ENCODE peak calls at places on chromosome 9, in eight cellular contexts. One of them, this sample, is unnamed.

GRCh38 chr9:221989-222776 is 7.5 kb downstream of the DOCK8 start:
- DNase-seq in choroid plexus epithelial cell: no peak
- DNase-seq in epithelial cell of proximal tubule: no peak
- DNase-seq in A549: no peak
- DNase-seq in endothelial cell: no peak
- DNase-seq in B cell: no peak
- DNase-seq in AG04450: no peak
- DNase-seq in epithelial cell of esophagus: no peak
- DNase-seq in this sample: no peak

GRCh38 chr9:132026932-132027585 is 52.6 kb downstream of the MED27 start:
- DNase-seq in epithelial cell of esophagus: peak; percentile 95
- DNase-seq in A549: no peak
- DNase-seq in epithelial cell of proximal tubule: no peak
- DNase-seq in endothelial cell: no peak
- DNase-seq in AG04450: peak; percentile 39
- DNase-seq in choroid plexus epithelial cell: peak; percentile 67
- DNase-seq in B cell: no peak
- DNase-seq in this sample: no peak

GRCh38 chr9:110995511-110996340 is 42.5 kb downstream of the LPAR1 start:
- DNase-seq in A549: no peak
- DNase-seq in choroid plexus epithelial cell: peak; percentile 75
- DNase-seq in epithelial cell of proximal tubule: no peak
- DNase-seq in epithelial cell of esophagus: no peak
- DNase-seq in endothelial cell: no peak
- DNase-seq in AG04450: no peak
- DNase-seq in B cell: no peak
- DNase-seq in this sample: no peak

GRCh38 chr9:109974143-109974917 is 194.3 kb downstream of the PALM2AKAP2 start:
- DNase-seq in AG04450: no peak
- DNase-seq in choroid plexus epithelial cell: no peak
- DNase-seq in epithelial cell of esophagus: no peak
- DNase-seq in endothelial cell: no peak
- DNase-seq in B cell: peak; percentile 84
- DNase-seq in A549: no peak
- DNase-seq in epithelial cell of proximal tubule: no peak
- DNase-seq in this sample: no peak

GRCh38 chr9:133127340-133127981 is 6.4 kb upstream of the RALGDS start:
- DNase-seq in A549: no peak
- DNase-seq in choroid plexus epithelial cell: no peak
- DNase-seq in epithelial cell of proximal tubule: no peak
- DNase-seq in endothelial cell: no peak
- DNase-seq in B cell: no peak
- DNase-seq in epithelial cell of esophagus: peak; percentile 96
- DNase-seq in AG04450: no peak
- DNase-seq in this sample: no peak

GRCh38 chr9:135302329-135303279 is 177.0 kb upstream of the PPP1R26 start:
- DNase-seq in epithelial cell of proximal tubule: no peak
- DNase-seq in A549: no peak
- DNase-seq in epithelial cell of esophagus: no peak
- DNase-seq in choroid plexus epithelial cell: no peak
- DNase-seq in B cell: no peak
- DNase-seq in endothelial cell: no peak
- DNase-seq in AG04450: no peak
- DNase-seq in this sample: no peak

GRCh38 chr9:137308102-137308619 is 6.1 kb upstream of the NRARP start:
- DNase-seq in A549: peak; percentile 22
- DNase-seq in AG04450: no peak
- DNase-seq in epithelial cell of proximal tubule: no peak
- DNase-seq in epithelial cell of esophagus: no peak
- DNase-seq in choroid plexus epithelial cell: no peak
- DNase-seq in endothelial cell: no peak
- DNase-seq in B cell: peak; percentile 13
- DNase-seq in this sample: no peak

GRCh38 chr9:8718121-8718725 is 918.6 kb upstream of the DMAC1 start:
- DNase-seq in endothelial cell: no peak
- DNase-seq in epithelial cell of esophagus: peak; percentile 0
- DNase-seq in AG04450: peak; percentile 0
- DNase-seq in B cell: no peak
- DNase-seq in A549: no peak
- DNase-seq in epithelial cell of proximal tubule: no peak
- DNase-seq in choroid plexus epithelial cell: peak; percentile 63
- DNase-seq in this sample: no peak

GRCh38 chr9:95415158-95415557 is 97.6 kb upstream of the FANCC start:
- DNase-seq in A549: peak; percentile 34
- DNase-seq in epithelial cell of proximal tubule: no peak
- DNase-seq in endothelial cell: no peak
- DNase-seq in epithelial cell of esophagus: no peak
- DNase-seq in AG04450: peak; percentile 34
- DNase-seq in choroid plexus epithelial cell: no peak
- DNase-seq in B cell: no peak
- DNase-seq in this sample: no peak

GRCh38 chr9:1008256-1008655 is 31.8 kb downstream of the DMRT3 start:
- DNase-seq in endothelial cell: no peak
- DNase-seq in choroid plexus epithelial cell: peak; percentile 3
- DNase-seq in B cell: no peak
- DNase-seq in A549: no peak
- DNase-seq in epithelial cell of esophagus: peak; percentile 67
- DNase-seq in AG04450: no peak
- DNase-seq in epithelial cell of proximal tubule: no peak
- DNase-seq in this sample: no peak

GRCh38 chr9:137745541-137745991 is 126.8 kb downstream of the EHMT1 start:
- DNase-seq in epithelial cell of proximal tubule: no peak
- DNase-seq in AG04450: no peak
- DNase-seq in B cell: peak; percentile 85
- DNase-seq in endothelial cell: no peak
- DNase-seq in A549: peak; percentile 58
- DNase-seq in epithelial cell of esophagus: peak; percentile 58
- DNase-seq in choroid plexus epithelial cell: peak; percentile 72
- DNase-seq in this sample: no peak

GRCh38 chr9:123278361-123278760 is 10.0 kb upstream of the STRBP start:
- DNase-seq in choroid plexus epithelial cell: no peak
- DNase-seq in AG04450: no peak
- DNase-seq in epithelial cell of esophagus: no peak
- DNase-seq in B cell: no peak
- DNase-seq in endothelial cell: no peak
- DNase-seq in epithelial cell of proximal tubule: no peak
- DNase-seq in A549: no peak
- DNase-seq in this sample: no peak

GRCh38 chr9:25261445-25261844 is 416.8 kb downstream of the TUSC1 start:
- DNase-seq in epithelial cell of proximal tubule: no peak
- DNase-seq in A549: no peak
- DNase-seq in epithelial cell of esophagus: no peak
- DNase-seq in choroid plexus epithelial cell: no peak
- DNase-seq in AG04450: no peak
- DNase-seq in endothelial cell: no peak
- DNase-seq in B cell: no peak
- DNase-seq in this sample: no peak
- TF ChIP-seq CTCF in epithelial cell of proximal tubule: peak; percentile 54
- TF ChIP-seq CTCF in A549: no peak
- TF ChIP-seq CTCF in epithelial cell of esophagus: no peak
- TF ChIP-seq CTCF in choroid plexus epithelial cell: no peak
- TF ChIP-seq CTCF in AG04450: no peak
- TF ChIP-seq CTCF in endothelial cell: no peak
- TF ChIP-seq CTCF in B cell: no peak
- TF ChIP-seq CTCF in this sample: no peak

GRCh38 chr9:112885324-112885723 is 5.4 kb downstream of the SLC46A2 start:
- DNase-seq in epithelial cell of proximal tubule: no peak
- DNase-seq in choroid plexus epithelial cell: no peak
- DNase-seq in A549: no peak
- DNase-seq in epithelial cell of esophagus: no peak
- DNase-seq in B cell: no peak
- DNase-seq in endothelial cell: no peak
- DNase-seq in AG04450: no peak
- DNase-seq in this sample: no peak

GRCh38 chr9:112886351-112886750 is 4.3 kb downstream of the SLC46A2 start:
- DNase-seq in B cell: no peak
- DNase-seq in choroid plexus epithelial cell: no peak
- DNase-seq in endothelial cell: no peak
- DNase-seq in AG04450: no peak
- DNase-seq in epithelial cell of esophagus: no peak
- DNase-seq in epithelial cell of proximal tubule: no peak
- DNase-seq in A549: no peak
- DNase-seq in this sample: no peak

GRCh38 chr9:112884721-112885120 is 6.0 kb downstream of the SLC46A2 start:
- DNase-seq in choroid plexus epithelial cell: no peak
- DNase-seq in B cell: no peak
- DNase-seq in epithelial cell of proximal tubule: no peak
- DNase-seq in epithelial cell of esophagus: peak; percentile 48
- DNase-seq in A549: no peak
- DNase-seq in AG04450: no peak
- DNase-seq in endothelial cell: no peak
- DNase-seq in this sample: no peak

GRCh38 chr9:112890106-112891081 is at the start of gene SLC46A2:
- DNase-seq in AG04450: no peak
- DNase-seq in B cell: no peak
- DNase-seq in A549: no peak
- DNase-seq in choroid plexus epithelial cell: no peak
- DNase-seq in epithelial cell of esophagus: peak; percentile 17
- DNase-seq in endothelial cell: peak; percentile 20
- DNase-seq in epithelial cell of proximal tubule: no peak
- DNase-seq in this sample: no peak

GRCh38 chr9:112887377-112887776 is 3.3 kb downstream of the SLC46A2 start:
- DNase-seq in choroid plexus epithelial cell: no peak
- DNase-seq in epithelial cell of proximal tubule: no peak
- DNase-seq in AG04450: no peak
- DNase-seq in epithelial cell of esophagus: no peak
- DNase-seq in B cell: no peak
- DNase-seq in endothelial cell: peak; percentile 45
- DNase-seq in A549: peak; percentile 18
- DNase-seq in this sample: no peak
- TF ChIP-seq CTCF in choroid plexus epithelial cell: peak; percentile 22
- TF ChIP-seq CTCF in epithelial cell of proximal tubule: peak; percentile 39
- TF ChIP-seq CTCF in AG04450: peak; percentile 12
- TF ChIP-seq CTCF in epithelial cell of esophagus: no peak
- TF ChIP-seq CTCF in B cell: no peak
- TF ChIP-seq CTCF in endothelial cell: no peak
- TF ChIP-seq CTCF in A549: no peak
- TF ChIP-seq CTCF in this sample: no peak

DNA sequence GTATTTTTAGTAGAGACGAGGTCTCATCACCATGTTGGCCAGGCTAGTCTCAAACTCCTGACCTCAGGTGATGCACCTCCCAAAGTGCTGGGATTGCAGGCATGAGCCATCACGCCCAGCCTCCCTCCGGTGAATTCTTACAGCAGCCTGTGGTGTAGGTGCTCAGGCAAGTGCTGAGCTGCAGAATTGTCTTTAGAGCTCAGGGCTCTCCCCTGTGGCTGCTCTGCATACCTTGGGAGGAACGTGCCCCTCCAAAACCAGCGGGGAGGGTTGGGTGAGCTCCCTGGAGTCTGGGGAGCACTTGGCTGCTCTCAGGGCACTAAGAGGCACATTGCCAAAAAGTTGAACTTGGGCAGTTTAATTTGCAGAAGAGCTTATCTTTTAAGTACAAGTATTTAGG is 29.4 kb downstream of the SECISBP2 start:
- DNase-seq in B cell: no peak
- DNase-seq in epithelial cell of proximal tubule: no peak
- DNase-seq in AG04450: no peak
- DNase-seq in epithelial cell of esophagus: no peak
- DNase-seq in A549: no peak
- DNase-seq in endothelial cell: no peak
- DNase-seq in choroid plexus epithelial cell: no peak
- DNase-seq in this sample: no peak
- TF ChIP-seq CTCF in B cell: no peak
- TF ChIP-seq CTCF in epithelial cell of proximal tubule: no peak
- TF ChIP-seq CTCF in AG04450: no peak
- TF ChIP-seq CTCF in epithelial cell of esophagus: no peak
- TF ChIP-seq CTCF in A549: no peak
- TF ChIP-seq CTCF in endothelial cell: no peak
- TF ChIP-seq CTCF in choroid plexus epithelial cell: no peak
- TF ChIP-seq CTCF in this sample: no peak

GRCh38 chr9:121713400-121714070 is 62.1 kb downstream of the DAB2IP start:
- DNase-seq in A549: no peak
- DNase-seq in epithelial cell of esophagus: no peak
- DNase-seq in AG04450: no peak
- DNase-seq in epithelial cell of proximal tubule: no peak
- DNase-seq in B cell: no peak
- DNase-seq in endothelial cell: no peak
- DNase-seq in choroid plexus epithelial cell: no peak
- DNase-seq in this sample: no peak
- TF ChIP-seq CTCF in A549: no peak
- TF ChIP-seq CTCF in epithelial cell of esophagus: no peak
- TF ChIP-seq CTCF in AG04450: no peak
- TF ChIP-seq CTCF in epithelial cell of proximal tubule: no peak
- TF ChIP-seq CTCF in B cell: no peak
- TF ChIP-seq CTCF in endothelial cell: no peak
- TF ChIP-seq CTCF in choroid plexus epithelial cell: no peak
- TF ChIP-seq CTCF in this sample: no peak

GRCh38 chr9:90616806-90617205 is 25.8 kb downstream of the DIRAS2 start:
- DNase-seq in AG04450: no peak
- DNase-seq in choroid plexus epithelial cell: no peak
- DNase-seq in epithelial cell of esophagus: no peak
- DNase-seq in A549: no peak
- DNase-seq in endothelial cell: no peak
- DNase-seq in epithelial cell of proximal tubule: no peak
- DNase-seq in B cell: no peak
- DNase-seq in this sample: no peak

GRCh38 chr9:90613502-90613901 is 29.1 kb downstream of the DIRAS2 start:
- DNase-seq in choroid plexus epithelial cell: no peak
- DNase-seq in B cell: no peak
- DNase-seq in epithelial cell of esophagus: no peak
- DNase-seq in A549: no peak
- DNase-seq in endothelial cell: no peak
- DNase-seq in AG04450: no peak
- DNase-seq in epithelial cell of proximal tubule: no peak
- DNase-seq in this sample: no peak

GRCh38 chr9:90611568-90611967 is 31.1 kb downstream of the DIRAS2 start:
- DNase-seq in B cell: no peak
- DNase-seq in epithelial cell of proximal tubule: no peak
- DNase-seq in AG04450: no peak
- DNase-seq in A549: no peak
- DNase-seq in choroid plexus epithelial cell: no peak
- DNase-seq in endothelial cell: no peak
- DNase-seq in epithelial cell of esophagus: no peak
- DNase-seq in this sample: no peak

GRCh38 chr9:90611121-90611520 is 31.5 kb downstream of the DIRAS2 start:
- DNase-seq in AG04450: no peak
- DNase-seq in B cell: no peak
- DNase-seq in epithelial cell of esophagus: no peak
- DNase-seq in epithelial cell of proximal tubule: no peak
- DNase-seq in choroid plexus epithelial cell: no peak
- DNase-seq in endothelial cell: no peak
- DNase-seq in A549: no peak
- DNase-seq in this sample: no peak

GRCh38 chr9:90612957-90613356 is 29.7 kb downstream of the DIRAS2 start:
- DNase-seq in B cell: no peak
- DNase-seq in epithelial cell of esophagus: no peak
- DNase-seq in choroid plexus epithelial cell: no peak
- DNase-seq in A549: no peak
- DNase-seq in AG04450: no peak
- DNase-seq in epithelial cell of proximal tubule: no peak
- DNase-seq in endothelial cell: no peak
- DNase-seq in this sample: no peak
- TF ChIP-seq CTCF in B cell: no peak
- TF ChIP-seq CTCF in epithelial cell of esophagus: no peak
- TF ChIP-seq CTCF in choroid plexus epithelial cell: no peak
- TF ChIP-seq CTCF in A549: no peak
- TF ChIP-seq CTCF in AG04450: no peak
- TF ChIP-seq CTCF in epithelial cell of proximal tubule: no peak
- TF ChIP-seq CTCF in endothelial cell: no peak
- TF ChIP-seq CTCF in this sample: no peak

GRCh38 chr9:126261584-126262356 is 64.9 kb upstream of the MVB12B start:
- DNase-seq in epithelial cell of proximal tubule: no peak
- DNase-seq in AG04450: no peak
- DNase-seq in choroid plexus epithelial cell: peak; percentile 9
- DNase-seq in endothelial cell: no peak
- DNase-seq in A549: no peak
- DNase-seq in epithelial cell of esophagus: no peak
- DNase-seq in B cell: no peak
- DNase-seq in this sample: no peak

GRCh38 chr9:126262738-126263137 is 63.9 kb upstream of the MVB12B start:
- DNase-seq in epithelial cell of proximal tubule: no peak
- DNase-seq in epithelial cell of esophagus: no peak
- DNase-seq in endothelial cell: no peak
- DNase-seq in B cell: no peak
- DNase-seq in choroid plexus epithelial cell: no peak
- DNase-seq in A549: no peak
- DNase-seq in AG04450: no peak
- DNase-seq in this sample: no peak
- TF ChIP-seq CTCF in epithelial cell of proximal tubule: no peak
- TF ChIP-seq CTCF in epithelial cell of esophagus: no peak
- TF ChIP-seq CTCF in endothelial cell: no peak
- TF ChIP-seq CTCF in B cell: no peak
- TF ChIP-seq CTCF in choroid plexus epithelial cell: no peak
- TF ChIP-seq CTCF in A549: no peak
- TF ChIP-seq CTCF in AG04450: no peak
- TF ChIP-seq CTCF in this sample: no peak